ENCODE peak calls at places on chromosomes 12 and 14, in seven cellular contexts. One of them, this sample, is unnamed.

GRCh38 chr14:96502621-96503251 is 554 bp downstream of the PAPOLA start:
- DNase-seq in GM13976: peak
- DNase-seq in activated CD4-positive, alpha-beta T cell treated with anti-CD3 and anti-CD28 coated beads for 24 hours: no peak
- DNase-seq in T47D: peak
- DNase-seq in CD4-positive, alpha-beta T cell: peak
- DNase-seq in lower lobe of right lung: peak
- DNase-seq in Calu3: peak
- DNase-seq in this sample: peak

GRCh38 chr14:40317690-40318089 is 885.5 kb upstream of the FBXO33 start:
- DNase-seq in CD4-positive, alpha-beta T cell: no peak
- DNase-seq in T47D: no peak
- DNase-seq in GM13976: no peak
- DNase-seq in lower lobe of right lung: no peak
- DNase-seq in Calu3: no peak
- DNase-seq in activated CD4-positive, alpha-beta T cell treated with anti-CD3 and anti-CD28 coated beads for 24 hours: no peak
- DNase-seq in this sample: no peak

GRCh38 chr12:123139926-123140674 is 10.8 kb downstream of the PITPNM2 start:
- DNase-seq in GM13976: no peak
- DNase-seq in T47D: no peak
- DNase-seq in Calu3: peak
- DNase-seq in lower lobe of right lung: no peak
- DNase-seq in activated CD4-positive, alpha-beta T cell treated with anti-CD3 and anti-CD28 coated beads for 24 hours: no peak
- DNase-seq in CD4-positive, alpha-beta T cell: no peak
- DNase-seq in this sample: no peak

GRCh38 chr12:79522657-79523386 is 167.9 kb downstream of the PAWR start:
- DNase-seq in GM13976: no peak
- DNase-seq in T47D: no peak
- DNase-seq in Calu3: no peak
- DNase-seq in activated CD4-positive, alpha-beta T cell treated with anti-CD3 and anti-CD28 coated beads for 24 hours: no peak
- DNase-seq in CD4-positive, alpha-beta T cell: no peak
- DNase-seq in lower lobe of right lung: no peak
- DNase-seq in this sample: no peak

GRCh38 chr14:91515979-91516378 is 5.9 kb upstream of the PPP4R3A start:
- DNase-seq in activated CD4-positive, alpha-beta T cell treated with anti-CD3 and anti-CD28 coated beads for 24 hours: no peak
- DNase-seq in GM13976: no peak
- DNase-seq in CD4-positive, alpha-beta T cell: no peak
- DNase-seq in lower lobe of right lung: no peak
- DNase-seq in T47D: no peak
- DNase-seq in Calu3: no peak
- DNase-seq in this sample: no peak

GRCh38 chr14:30445852-30446251 is 113.1 kb upstream of the G2E3 start:
- DNase-seq in lower lobe of right lung: no peak
- DNase-seq in GM13976: no peak
- DNase-seq in T47D: no peak
- DNase-seq in activated CD4-positive, alpha-beta T cell treated with anti-CD3 and anti-CD28 coated beads for 24 hours: no peak
- DNase-seq in Calu3: no peak
- DNase-seq in CD4-positive, alpha-beta T cell: no peak
- DNase-seq in this sample: no peak

GRCh38 chr14:31559939-31560338 is 1.3 kb upstream of the NUBPL start:
- DNase-seq in activated CD4-positive, alpha-beta T cell treated with anti-CD3 and anti-CD28 coated beads for 24 hours: no peak
- DNase-seq in lower lobe of right lung: no peak
- DNase-seq in Calu3: no peak
- DNase-seq in CD4-positive, alpha-beta T cell: no peak
- DNase-seq in T47D: no peak
- DNase-seq in GM13976: no peak
- DNase-seq in this sample: no peak

GRCh38 chr12:27396416-27396815 is 50.1 kb upstream of the SMCO2 start:
- DNase-seq in CD4-positive, alpha-beta T cell: no peak
- DNase-seq in lower lobe of right lung: no peak
- DNase-seq in activated CD4-positive, alpha-beta T cell treated with anti-CD3 and anti-CD28 coated beads for 24 hours: no peak
- DNase-seq in T47D: no peak
- DNase-seq in Calu3: no peak
- DNase-seq in GM13976: no peak
- DNase-seq in this sample: no peak

GRCh38 chr12:58529114-58529665 is 391.1 kb downstream of the LRIG3 start:
- DNase-seq in GM13976: no peak
- DNase-seq in lower lobe of right lung: no peak
- DNase-seq in T47D: no peak
- DNase-seq in activated CD4-positive, alpha-beta T cell treated with anti-CD3 and anti-CD28 coated beads for 24 hours: no peak
- DNase-seq in CD4-positive, alpha-beta T cell: no peak
- DNase-seq in Calu3: no peak
- DNase-seq in this sample: no peak

GRCh38 chr14:104314251-104314941 is 176.0 kb downstream of the KIF26A start:
- DNase-seq in Calu3: no peak
- DNase-seq in lower lobe of right lung: peak
- DNase-seq in T47D: no peak
- DNase-seq in CD4-positive, alpha-beta T cell: peak
- DNase-seq in activated CD4-positive, alpha-beta T cell treated with anti-CD3 and anti-CD28 coated beads for 24 hours: no peak
- DNase-seq in GM13976: no peak
- DNase-seq in this sample: no peak

GRCh38 chr14:71682337-71682736 is 249.9 kb upstream of the RGS6 start:
- DNase-seq in GM13976: no peak
- DNase-seq in lower lobe of right lung: no peak
- DNase-seq in CD4-positive, alpha-beta T cell: no peak
- DNase-seq in activated CD4-positive, alpha-beta T cell treated with anti-CD3 and anti-CD28 coated beads for 24 hours: no peak
- DNase-seq in Calu3: no peak
- DNase-seq in T47D: no peak
- DNase-seq in this sample: no peak

GRCh38 chr12:57404966-57405640 is 25.7 kb downstream of the R3HDM2 start:
- DNase-seq in Calu3: no peak
- DNase-seq in T47D: no peak
- DNase-seq in lower lobe of right lung: no peak
- DNase-seq in activated CD4-positive, alpha-beta T cell treated with anti-CD3 and anti-CD28 coated beads for 24 hours: peak
- DNase-seq in GM13976: no peak
- DNase-seq in CD4-positive, alpha-beta T cell: no peak
- DNase-seq in this sample: no peak